ENCODE peak calls at places on chromosomes 7 and 10, in ten cellular contexts. One of them, this sample, is unnamed. For H3K4me1, the result is how much of the 10 kb centered on the place peaks cover.

GRCh38 chr10:72875250-72876055 is 18.1 kb upstream of the OIT3 start:
- DNase-seq in effector memory CD4-positive, alpha-beta T cell: no peak
- DNase-seq in transverse colon: no peak
- DNase-seq in upper lobe of right lung: no peak
- DNase-seq in OCI-LY7: peak
- DNase-seq in tibial artery: no peak
- DNase-seq in ascending aorta: no peak
- DNase-seq in endothelial cell of umbilical vein: peak
- DNase-seq in neuronal stem cell: no peak
- DNase-seq in heart right ventricle: no peak
- DNase-seq in this sample: no peak

GRCh38 chr10:17190602-17191001 is 10.9 kb downstream of the TRDMT1 start:
- DNase-seq in effector memory CD4-positive, alpha-beta T cell: no peak
- DNase-seq in transverse colon: no peak
- DNase-seq in upper lobe of right lung: no peak
- DNase-seq in OCI-LY7: no peak
- DNase-seq in tibial artery: no peak
- DNase-seq in ascending aorta: no peak
- DNase-seq in endothelial cell of umbilical vein: no peak
- DNase-seq in neuronal stem cell: no peak
- DNase-seq in heart right ventricle: no peak
- DNase-seq in this sample: no peak

GRCh38 chr7:22909958-22910357 is 87.3 kb upstream of the TOMM7 start:
- DNase-seq in effector memory CD4-positive, alpha-beta T cell: no peak
- DNase-seq in transverse colon: no peak
- DNase-seq in upper lobe of right lung: no peak
- DNase-seq in OCI-LY7: no peak
- DNase-seq in tibial artery: no peak
- DNase-seq in ascending aorta: no peak
- DNase-seq in endothelial cell of umbilical vein: no peak
- DNase-seq in neuronal stem cell: no peak
- DNase-seq in heart right ventricle: no peak
- DNase-seq in this sample: no peak

GRCh38 chr10:1327759-1328158 is 271.6 kb downstream of the WDR37 start:
- DNase-seq in effector memory CD4-positive, alpha-beta T cell: no peak
- DNase-seq in transverse colon: no peak
- DNase-seq in upper lobe of right lung: no peak
- DNase-seq in OCI-LY7: no peak
- DNase-seq in tibial artery: no peak
- DNase-seq in ascending aorta: no peak
- DNase-seq in endothelial cell of umbilical vein: no peak
- DNase-seq in neuronal stem cell: no peak
- DNase-seq in heart right ventricle: no peak
- DNase-seq in this sample: no peak

GRCh38 chr10:84173543-84173942 is at the start of gene GPR15LG:
- DNase-seq in effector memory CD4-positive, alpha-beta T cell: no peak
- DNase-seq in transverse colon: peak
- DNase-seq in upper lobe of right lung: no peak
- DNase-seq in OCI-LY7: no peak
- DNase-seq in tibial artery: no peak
- DNase-seq in ascending aorta: no peak
- DNase-seq in endothelial cell of umbilical vein: no peak
- DNase-seq in neuronal stem cell: no peak
- DNase-seq in heart right ventricle: no peak
- DNase-seq in this sample: no peak

GRCh38 chr7:106598663-106599342 is 62.2 kb downstream of the CCDC71L start:
- DNase-seq in effector memory CD4-positive, alpha-beta T cell: peak
- DNase-seq in transverse colon: peak
- DNase-seq in upper lobe of right lung: peak
- DNase-seq in OCI-LY7: peak
- DNase-seq in tibial artery: peak
- DNase-seq in ascending aorta: peak
- DNase-seq in endothelial cell of umbilical vein: peak
- DNase-seq in neuronal stem cell: peak
- DNase-seq in heart right ventricle: peak
- DNase-seq in this sample: peak

GRCh38 chr10:73759512-73760115 is 15.4 kb downstream of the SEC24C start:
- DNase-seq in effector memory CD4-positive, alpha-beta T cell: peak
- DNase-seq in transverse colon: peak
- DNase-seq in upper lobe of right lung: peak
- DNase-seq in OCI-LY7: peak
- DNase-seq in tibial artery: no peak
- DNase-seq in ascending aorta: no peak
- DNase-seq in endothelial cell of umbilical vein: no peak
- DNase-seq in neuronal stem cell: no peak
- DNase-seq in heart right ventricle: no peak
- DNase-seq in this sample: peak

GRCh38 chr10:73979428-73980407 is 18.2 kb upstream of the VCL start:
- DNase-seq in effector memory CD4-positive, alpha-beta T cell: no peak
- DNase-seq in transverse colon: no peak
- DNase-seq in upper lobe of right lung: no peak
- DNase-seq in OCI-LY7: no peak
- DNase-seq in tibial artery: no peak
- DNase-seq in ascending aorta: no peak
- DNase-seq in endothelial cell of umbilical vein: no peak
- DNase-seq in neuronal stem cell: no peak
- DNase-seq in heart right ventricle: no peak
- DNase-seq in this sample: no peak

GRCh38 chr10:13795653-13796555 is 209.1 kb downstream of the PRPF18 start:
- DNase-seq in effector memory CD4-positive, alpha-beta T cell: no peak
- DNase-seq in transverse colon: no peak
- DNase-seq in upper lobe of right lung: no peak
- DNase-seq in OCI-LY7: peak
- DNase-seq in tibial artery: no peak
- DNase-seq in ascending aorta: no peak
- DNase-seq in endothelial cell of umbilical vein: no peak
- DNase-seq in neuronal stem cell: no peak
- DNase-seq in heart right ventricle: no peak
- DNase-seq in this sample: no peak

GRCh38 chr7:6478186-6478585 is 30.4 kb upstream of the DAGLB start:
- DNase-seq in effector memory CD4-positive, alpha-beta T cell: no peak
- DNase-seq in transverse colon: no peak
- DNase-seq in upper lobe of right lung: no peak
- DNase-seq in OCI-LY7: peak
- DNase-seq in tibial artery: no peak
- DNase-seq in ascending aorta: no peak
- DNase-seq in endothelial cell of umbilical vein: no peak
- DNase-seq in neuronal stem cell: no peak
- DNase-seq in heart right ventricle: no peak
- DNase-seq in this sample: no peak

GRCh38 chr7:6480323-6480660 is 32.5 kb upstream of the DAGLB start:
- DNase-seq in effector memory CD4-positive, alpha-beta T cell: no peak
- DNase-seq in transverse colon: no peak
- DNase-seq in upper lobe of right lung: no peak
- DNase-seq in OCI-LY7: no peak
- DNase-seq in tibial artery: no peak
- DNase-seq in ascending aorta: no peak
- DNase-seq in endothelial cell of umbilical vein: no peak
- DNase-seq in neuronal stem cell: no peak
- DNase-seq in heart right ventricle: no peak
- DNase-seq in this sample: no peak

GRCh38 chr7:6476596-6477374 is 29.0 kb upstream of the DAGLB start:
- DNase-seq in effector memory CD4-positive, alpha-beta T cell: no peak
- DNase-seq in transverse colon: no peak
- DNase-seq in upper lobe of right lung: no peak
- DNase-seq in OCI-LY7: peak
- DNase-seq in tibial artery: no peak
- DNase-seq in ascending aorta: no peak
- DNase-seq in endothelial cell of umbilical vein: no peak
- DNase-seq in neuronal stem cell: no peak
- DNase-seq in heart right ventricle: no peak
- DNase-seq in this sample: no peak

GRCh38 chr7:6479067-6479466 is 31.3 kb upstream of the DAGLB start:
- DNase-seq in effector memory CD4-positive, alpha-beta T cell: no peak
- DNase-seq in transverse colon: no peak
- DNase-seq in upper lobe of right lung: no peak
- DNase-seq in OCI-LY7: peak
- DNase-seq in tibial artery: no peak
- DNase-seq in ascending aorta: no peak
- DNase-seq in endothelial cell of umbilical vein: no peak
- DNase-seq in neuronal stem cell: no peak
- DNase-seq in heart right ventricle: no peak
- DNase-seq in this sample: no peak

DNA sequence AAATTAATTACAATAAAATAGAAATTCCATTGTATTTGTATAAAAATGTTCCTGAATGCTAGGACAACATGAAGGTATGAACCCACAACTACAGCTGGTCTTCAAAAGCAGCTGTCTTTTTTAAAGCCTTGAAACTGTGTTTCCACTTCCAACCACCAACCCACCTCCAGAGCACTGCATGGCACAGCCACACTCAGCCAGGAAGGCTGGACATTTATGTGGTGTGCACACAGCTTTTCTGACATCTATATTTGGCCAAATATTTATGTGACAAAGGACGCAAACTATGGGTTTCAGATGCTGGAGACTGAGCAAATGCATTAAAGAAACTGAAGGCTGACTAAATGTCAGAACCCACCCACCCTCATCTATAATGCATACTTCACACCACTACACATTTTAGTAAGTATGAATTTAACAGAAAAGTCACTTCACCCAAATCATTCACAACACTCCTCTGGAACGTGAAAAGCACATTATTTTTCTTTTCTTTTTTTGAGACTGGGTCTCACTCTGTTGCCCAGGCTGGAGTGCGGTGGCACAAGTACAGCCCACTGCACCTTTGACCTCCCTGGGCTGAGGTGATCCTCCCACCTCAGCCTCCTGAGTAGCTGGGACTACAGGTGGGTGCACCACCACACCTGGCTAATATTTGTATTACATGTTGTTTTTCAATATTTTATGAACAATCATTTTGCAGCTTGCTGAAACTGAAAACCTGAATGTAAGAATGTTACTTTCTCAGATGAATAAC is 27.9 kb upstream of the DAGLB start:
- DNase-seq in effector memory CD4-positive, alpha-beta T cell: no peak
- DNase-seq in transverse colon: no peak
- DNase-seq in upper lobe of right lung: no peak
- DNase-seq in OCI-LY7: no peak
- DNase-seq in tibial artery: no peak
- DNase-seq in ascending aorta: no peak
- DNase-seq in endothelial cell of umbilical vein: no peak
- DNase-seq in neuronal stem cell: no peak
- DNase-seq in heart right ventricle: no peak
- DNase-seq in this sample: no peak
- H3K4me1 ChIP-seq in effector memory CD4-positive, alpha-beta T cell: under half
- H3K4me1 ChIP-seq in transverse colon: under half
- H3K4me1 ChIP-seq in upper lobe of right lung: under half
- H3K4me1 ChIP-seq in OCI-LY7: under half
- H3K4me1 ChIP-seq in tibial artery: under half
- H3K4me1 ChIP-seq in ascending aorta: under half
- H3K4me1 ChIP-seq in endothelial cell of umbilical vein: under half
- H3K4me1 ChIP-seq in neuronal stem cell: under half
- H3K4me1 ChIP-seq in heart right ventricle: under half
- H3K4me1 ChIP-seq in this sample: under half

GRCh38 chr10:4673279-4674040 is 152.5 kb upstream of the AKR1E2 start:
- DNase-seq in effector memory CD4-positive, alpha-beta T cell: no peak
- DNase-seq in transverse colon: no peak
- DNase-seq in upper lobe of right lung: no peak
- DNase-seq in OCI-LY7: no peak
- DNase-seq in tibial artery: no peak
- DNase-seq in ascending aorta: no peak
- DNase-seq in endothelial cell of umbilical vein: no peak
- DNase-seq in neuronal stem cell: no peak
- DNase-seq in heart right ventricle: no peak
- DNase-seq in this sample: no peak
- H3K4me1 ChIP-seq in effector memory CD4-positive, alpha-beta T cell: under half
- H3K4me1 ChIP-seq in transverse colon: under half
- H3K4me1 ChIP-seq in upper lobe of right lung: under half
- H3K4me1 ChIP-seq in OCI-LY7: under half
- H3K4me1 ChIP-seq in tibial artery: under half
- H3K4me1 ChIP-seq in ascending aorta: under half
- H3K4me1 ChIP-seq in endothelial cell of umbilical vein: under half
- H3K4me1 ChIP-seq in neuronal stem cell: under half
- H3K4me1 ChIP-seq in heart right ventricle: under half
- H3K4me1 ChIP-seq in this sample: under half

GRCh38 chr10:97774811-97775294 is 3.1 kb upstream of the SFRP5 start:
- DNase-seq in effector memory CD4-positive, alpha-beta T cell: no peak
- DNase-seq in transverse colon: no peak
- DNase-seq in upper lobe of right lung: no peak
- DNase-seq in OCI-LY7: no peak
- DNase-seq in tibial artery: no peak
- DNase-seq in ascending aorta: no peak
- DNase-seq in endothelial cell of umbilical vein: no peak
- DNase-seq in neuronal stem cell: no peak
- DNase-seq in heart right ventricle: no peak
- DNase-seq in this sample: no peak
- H3K4me1 ChIP-seq in effector memory CD4-positive, alpha-beta T cell: under half
- H3K4me1 ChIP-seq in transverse colon: under half
- H3K4me1 ChIP-seq in upper lobe of right lung: under half
- H3K4me1 ChIP-seq in OCI-LY7: under half
- H3K4me1 ChIP-seq in tibial artery: under half
- H3K4me1 ChIP-seq in ascending aorta: under half
- H3K4me1 ChIP-seq in endothelial cell of umbilical vein: under half
- H3K4me1 ChIP-seq in neuronal stem cell: under half
- H3K4me1 ChIP-seq in heart right ventricle: under half
- H3K4me1 ChIP-seq in this sample: under half

GRCh38 chr7:111196655-111197054 is 105.7 kb downstream of the LRRN3 start:
- DNase-seq in effector memory CD4-positive, alpha-beta T cell: no peak
- DNase-seq in transverse colon: no peak
- DNase-seq in upper lobe of right lung: no peak
- DNase-seq in OCI-LY7: no peak
- DNase-seq in tibial artery: no peak
- DNase-seq in ascending aorta: no peak
- DNase-seq in endothelial cell of umbilical vein: no peak
- DNase-seq in neuronal stem cell: no peak
- DNase-seq in heart right ventricle: no peak
- DNase-seq in this sample: no peak

GRCh38 chr7:111198255-111198654 is 107.3 kb downstream of the LRRN3 start:
- DNase-seq in effector memory CD4-positive, alpha-beta T cell: no peak
- DNase-seq in transverse colon: no peak
- DNase-seq in upper lobe of right lung: no peak
- DNase-seq in OCI-LY7: no peak
- DNase-seq in tibial artery: no peak
- DNase-seq in ascending aorta: no peak
- DNase-seq in endothelial cell of umbilical vein: peak
- DNase-seq in neuronal stem cell: no peak
- DNase-seq in heart right ventricle: no peak
- DNase-seq in this sample: no peak

GRCh38 chr7:111190804-111191203 is 99.9 kb downstream of the LRRN3 start:
- DNase-seq in effector memory CD4-positive, alpha-beta T cell: no peak
- DNase-seq in transverse colon: no peak
- DNase-seq in upper lobe of right lung: no peak
- DNase-seq in OCI-LY7: no peak
- DNase-seq in tibial artery: no peak
- DNase-seq in ascending aorta: no peak
- DNase-seq in endothelial cell of umbilical vein: no peak
- DNase-seq in neuronal stem cell: no peak
- DNase-seq in heart right ventricle: no peak
- DNase-seq in this sample: no peak

DNA sequence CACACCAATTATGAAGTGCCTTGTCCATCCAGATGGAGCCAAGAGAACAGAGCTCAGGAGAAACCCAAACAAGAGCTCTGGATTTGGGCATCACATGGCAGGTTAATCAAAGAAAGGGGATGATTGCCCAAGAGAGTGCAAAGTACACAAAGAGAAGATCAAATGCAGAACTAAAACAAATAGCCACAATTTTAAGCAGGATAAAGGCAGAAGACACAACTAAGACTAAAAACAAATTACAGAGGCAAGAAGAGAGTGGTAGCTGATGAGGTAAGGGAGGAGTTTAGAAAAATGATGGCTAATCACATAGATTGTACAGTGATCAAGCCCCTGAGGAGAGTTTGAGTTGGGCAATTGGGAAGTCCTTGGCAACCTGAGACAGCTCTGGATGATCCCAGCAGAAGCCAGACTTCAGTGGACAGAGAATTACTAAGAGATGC is 101.7 kb downstream of the LRRN3 start:
- DNase-seq in effector memory CD4-positive, alpha-beta T cell: no peak
- DNase-seq in transverse colon: no peak
- DNase-seq in upper lobe of right lung: no peak
- DNase-seq in OCI-LY7: no peak
- DNase-seq in tibial artery: no peak
- DNase-seq in ascending aorta: no peak
- DNase-seq in endothelial cell of umbilical vein: no peak
- DNase-seq in neuronal stem cell: no peak
- DNase-seq in heart right ventricle: no peak
- DNase-seq in this sample: no peak
- H3K4me1 ChIP-seq in effector memory CD4-positive, alpha-beta T cell: under half
- H3K4me1 ChIP-seq in transverse colon: under half
- H3K4me1 ChIP-seq in upper lobe of right lung: under half
- H3K4me1 ChIP-seq in OCI-LY7: under half
- H3K4me1 ChIP-seq in tibial artery: under half
- H3K4me1 ChIP-seq in ascending aorta: under half
- H3K4me1 ChIP-seq in endothelial cell of umbilical vein: under half
- H3K4me1 ChIP-seq in neuronal stem cell: under half
- H3K4me1 ChIP-seq in heart right ventricle: under half
- H3K4me1 ChIP-seq in this sample: under half